ENCODE peak calls at places on chromosomes 16 and 17, in four cellular contexts. J, Y, R and D are unnamed samples.
A peak's percentile ranks its signal among the peaks of the same experiment; 100 is the strongest.

GRCh38 chr16:81071816-81072215 is 5.2 kb downstream of the C16orf46 start:
- DNase-seq in J (no peak), Y (no peak), R (no peak), D (no peak)

GRCh38 chr17:79188048-79188447 is 113.4 kb downstream of the ENGASE start:
- DNase-seq in J (peak; percentile 92), Y (no peak), R (no peak), D (no peak)

GRCh38 chr16:2757344-2757743 is 4.9 kb downstream of the SRRM2 start:
- DNase-seq in J (no peak), Y (no peak), R (no peak), D (no peak)

GRCh38 chr17:35965272-35965671 is 16.0 kb downstream of the CCL16 start:
- DNase-seq in J (no peak), Y (no peak), R (no peak), D (no peak)

GRCh38 chr17:58189436-58190146 is 2.9 kb upstream of the EPX start:
- DNase-seq in J (no peak), Y (peak; percentile 58), R (no peak), D (no peak)

GRCh38 chr17:61201211-61201610 is 198.4 kb upstream of the TBX2 start:
- DNase-seq in J (no peak), Y (no peak), R (no peak), D (no peak)

GRCh38 chr17:57954421-57955182 is 610 bp downstream of the CUEDC1 start:
- DNase-seq in J (peak; percentile 73), Y (no peak), R (no peak), D (peak; percentile 59)

GRCh38 chr16:85480727-85481101 is 132.4 kb upstream of the GSE1 start:
- DNase-seq in J (no peak), Y (no peak), R (no peak), D (no peak)

GRCh38 chr17:82104797-82105416 is 6.9 kb upstream of the FASN start:
- DNase-seq in J (peak; percentile 13), Y (no peak), R (no peak), D (no peak)

GRCh38 chr17:74922694-74923537 is at the start of gene USH1G:
- DNase-seq in J (peak; percentile 50), Y (no peak), R (no peak), D (no peak)

GRCh38 chr17:40622509-40622928 is 25.1 kb downstream of the SMARCE1 start:
- DNase-seq in J (no peak), Y (no peak), R (no peak), D (no peak)

GRCh38 chr17:40623419-40624217 is 24.0 kb downstream of the SMARCE1 start:
- DNase-seq in J (no peak), Y (no peak), R (no peak), D (no peak)

GRCh38 chr17:40618754-40619625 is 28.6 kb downstream of the SMARCE1 start:
- DNase-seq in J (no peak), Y (no peak), R (no peak), D (no peak)

GRCh38 chr17:40621019-40621418 is 26.6 kb downstream of the SMARCE1 start:
- DNase-seq in J (no peak), Y (no peak), R (no peak), D (no peak)

GRCh38 chr17:40621558-40621957 is 26.1 kb downstream of the SMARCE1 start:
- DNase-seq in J (no peak), Y (no peak), R (no peak), D (no peak)
- H3K27ac ChIP-seq in J (no peak overlapping the region), Y (peak overlapping the region; percentile 11), R (no peak overlapping the region), D (no peak overlapping the region)

GRCh38 chr16:17468611-17469010 is 2.1 kb downstream of the XYLT1 start:
- DNase-seq in J (no peak), Y (no peak), R (no peak), D (no peak)
- H3K27ac ChIP-seq in J (no peak overlapping the region), Y (peak overlapping the region; percentile 75), R (no peak overlapping the region), D (no peak overlapping the region)

GRCh38 chr16:75011634-75012307 is 12.9 kb downstream of the ZNRF1 start:
- DNase-seq in J (no peak), Y (no peak), R (no peak), D (no peak)
- H3K27ac ChIP-seq in J (no peak overlapping the region), Y (peak overlapping the region; percentile 33), R (no peak overlapping the region), D (no peak overlapping the region)

DNA sequence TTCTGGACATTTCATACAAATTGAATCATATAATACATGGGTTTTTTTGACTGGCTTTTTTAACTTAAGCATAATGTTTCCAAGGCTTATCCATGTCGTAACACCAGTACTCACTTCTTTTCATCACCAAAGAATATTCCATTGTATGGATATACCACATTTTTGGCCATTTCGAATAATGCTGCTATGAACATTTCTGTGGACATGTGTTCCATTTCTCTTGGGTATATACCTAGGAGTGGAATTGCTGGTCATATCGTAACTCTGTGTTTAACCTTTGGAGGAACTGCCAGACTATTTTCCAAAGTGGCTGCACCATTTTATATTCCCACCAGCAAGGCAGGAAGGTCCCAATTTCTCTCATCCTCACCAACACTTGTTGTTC is 46.0 kb upstream of the WSB1 start:
- DNase-seq in J (no peak), Y (no peak), R (no peak), D (no peak)
- H3K27ac ChIP-seq in J (no peak overlapping the region), Y (no peak overlapping the region), R (no peak overlapping the region), D (no peak overlapping the region)

GRCh38 chr16:56631832-56632159 is 663 bp upstream of the MT1M start:
- DNase-seq in J (no peak), Y (no peak), R (no peak), D (no peak)
- H3K27ac ChIP-seq in J (no peak overlapping the region), Y (no peak overlapping the region), R (no peak overlapping the region), D (peak overlapping the region; percentile 69)

DNA sequence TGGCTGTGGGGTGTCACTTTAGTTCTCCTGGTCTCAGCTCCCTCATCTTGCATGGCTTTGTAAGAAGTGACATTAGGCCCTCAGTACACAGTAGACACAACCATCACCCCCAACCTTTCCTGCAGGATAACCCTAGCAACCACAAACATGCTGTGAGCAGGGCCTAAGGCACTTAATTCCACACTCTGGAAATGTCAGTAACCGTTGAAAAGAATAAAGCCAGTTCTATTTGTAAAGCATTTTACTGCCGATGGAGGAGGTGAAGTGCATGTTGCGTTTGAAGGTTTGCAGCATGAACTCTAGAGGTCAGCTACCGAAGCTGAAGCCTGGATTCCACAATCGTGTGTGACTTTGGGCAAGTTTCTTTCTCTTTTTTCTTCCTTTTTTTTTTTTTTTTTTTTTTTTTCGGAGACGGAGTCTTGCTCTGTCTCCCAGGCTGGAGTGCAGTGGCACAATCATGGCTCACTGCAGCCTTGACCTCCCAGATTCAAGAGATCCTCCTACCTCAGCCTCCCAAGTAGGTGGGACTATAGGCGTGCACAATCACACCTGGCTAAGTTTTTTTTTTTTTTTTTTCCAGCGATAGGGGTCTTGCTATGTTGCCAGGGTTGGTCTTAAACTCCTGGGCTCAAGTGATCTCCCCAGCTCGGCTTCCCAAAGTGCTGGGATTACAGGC is 26.1 kb upstream of the TOB1 start:
- DNase-seq in J (no peak), Y (no peak), R (no peak), D (no peak)
- H3K27ac ChIP-seq in J (no peak overlapping the region), Y (no peak overlapping the region), R (no peak overlapping the region), D (peak overlapping the region; percentile 35)

DNA sequence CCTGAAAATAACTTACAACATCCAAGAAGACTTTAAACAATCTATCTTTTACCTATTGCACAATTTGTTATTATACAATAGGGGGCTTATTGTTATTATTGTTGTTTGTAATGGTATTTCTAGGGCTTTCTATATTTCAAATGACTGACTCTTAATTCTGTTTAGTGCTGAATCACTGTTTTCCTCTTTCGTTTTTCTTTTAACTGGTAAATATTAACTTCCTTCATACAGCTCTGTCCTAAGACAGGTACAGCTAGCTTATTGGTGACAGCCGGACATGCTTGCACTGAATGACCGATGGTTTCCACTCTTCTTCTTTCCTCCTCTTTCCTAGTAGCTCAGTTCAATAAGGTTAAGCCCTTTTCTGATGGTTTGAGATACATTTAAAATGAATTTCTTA is 11.6 kb downstream of the KRTAP9-7 start:
- DNase-seq in J (no peak), Y (no peak), R (no peak), D (no peak)
- H3K27ac ChIP-seq in J (no peak overlapping the region), Y (no peak overlapping the region), R (no peak overlapping the region), D (no peak overlapping the region)

GRCh38 chr16:15790458-15790857 is 66.4 kb downstream of the MYH11 start:
- DNase-seq in J (no peak), Y (no peak), R (no peak), D (no peak)
- H3K27ac ChIP-seq in J (no peak overlapping the region), Y (no peak overlapping the region), R (no peak overlapping the region), D (no peak overlapping the region)